ENCODE peak calls at places on chromosome 1, in six cellular contexts. One of them, this sample, is unnamed.

GRCh38 chr1:89633745-89634625 is 1.1 kb downstream of the LRRC8C start:
- DNase-seq in activated T-helper 9 cell treated with anti-CD3 and anti-CD28 coated beads, Interleukin-2, amount 50 U/mL, for 16 hours: peak
- DNase-seq in T-helper 2 cell: no peak
- DNase-seq in IMR-90: peak
- DNase-seq in germinal center: peak
- DNase-seq in NCI-H510A: peak
- DNase-seq in this sample: peak

GRCh38 chr1:196309386-196309785 is 298.9 kb downstream of the KCNT2 start:
- DNase-seq in activated T-helper 9 cell treated with anti-CD3 and anti-CD28 coated beads, Interleukin-2, amount 50 U/mL, for 16 hours: no peak
- DNase-seq in T-helper 2 cell: no peak
- DNase-seq in IMR-90: peak
- DNase-seq in germinal center: no peak
- DNase-seq in NCI-H510A: no peak
- DNase-seq in this sample: peak

GRCh38 chr1:74858136-74858535 is 125.2 kb downstream of the TYW3 start:
- DNase-seq in activated T-helper 9 cell treated with anti-CD3 and anti-CD28 coated beads, Interleukin-2, amount 50 U/mL, for 16 hours: no peak
- DNase-seq in T-helper 2 cell: no peak
- DNase-seq in IMR-90: no peak
- DNase-seq in germinal center: peak
- DNase-seq in NCI-H510A: no peak
- DNase-seq in this sample: no peak

GRCh38 chr1:67534627-67535065 is 104.4 kb upstream of the SERBP1 start:
- DNase-seq in activated T-helper 9 cell treated with anti-CD3 and anti-CD28 coated beads, Interleukin-2, amount 50 U/mL, for 16 hours: no peak
- DNase-seq in T-helper 2 cell: no peak
- DNase-seq in IMR-90: peak
- DNase-seq in germinal center: no peak
- DNase-seq in NCI-H510A: peak
- DNase-seq in this sample: no peak

GRCh38 chr1:225987491-225988316 is 11.4 kb downstream of the SDE2 start:
- DNase-seq in activated T-helper 9 cell treated with anti-CD3 and anti-CD28 coated beads, Interleukin-2, amount 50 U/mL, for 16 hours: no peak
- DNase-seq in T-helper 2 cell: no peak
- DNase-seq in IMR-90: peak
- DNase-seq in germinal center: peak
- DNase-seq in NCI-H510A: no peak
- DNase-seq in this sample: peak

GRCh38 chr1:194755241-194755953 is 1569.0 kb upstream of the B3GALT2 start:
- DNase-seq in activated T-helper 9 cell treated with anti-CD3 and anti-CD28 coated beads, Interleukin-2, amount 50 U/mL, for 16 hours: no peak
- DNase-seq in T-helper 2 cell: no peak
- DNase-seq in IMR-90: peak
- DNase-seq in germinal center: no peak
- DNase-seq in NCI-H510A: no peak
- DNase-seq in this sample: no peak

GRCh38 chr1:228452194-228453021 is 34.8 kb upstream of the RNF187 start:
- DNase-seq in activated T-helper 9 cell treated with anti-CD3 and anti-CD28 coated beads, Interleukin-2, amount 50 U/mL, for 16 hours: no peak
- DNase-seq in T-helper 2 cell: no peak
- DNase-seq in IMR-90: peak
- DNase-seq in germinal center: no peak
- DNase-seq in NCI-H510A: no peak
- DNase-seq in this sample: no peak

GRCh38 chr1:200641175-200641489 is 20.6 kb upstream of the KIF14 start:
- DNase-seq in activated T-helper 9 cell treated with anti-CD3 and anti-CD28 coated beads, Interleukin-2, amount 50 U/mL, for 16 hours: no peak
- DNase-seq in T-helper 2 cell: no peak
- DNase-seq in IMR-90: peak
- DNase-seq in germinal center: no peak
- DNase-seq in NCI-H510A: no peak
- DNase-seq in this sample: no peak

GRCh38 chr1:186715887-186716809 is 35.9 kb upstream of the PTGS2 start:
- DNase-seq in activated T-helper 9 cell treated with anti-CD3 and anti-CD28 coated beads, Interleukin-2, amount 50 U/mL, for 16 hours: no peak
- DNase-seq in T-helper 2 cell: no peak
- DNase-seq in IMR-90: peak
- DNase-seq in germinal center: no peak
- DNase-seq in NCI-H510A: no peak
- DNase-seq in this sample: no peak